ENCODE peak calls at places on chromosome 18, in ten cellular contexts. One of them, this sample, is unnamed.

GRCh38 chr18:22734812-22735627 is 198.1 kb upstream of the RBBP8 start:
- DNase-seq in activated CD8-positive, alpha-beta T cell treated with anti-CD3 and anti-CD28 coated beads, Interleukin-2, amount 10 ng/mL, durations not matched to agents 7 days and 5 days: no peak
- DNase-seq in GM23248: peak; percentile 36
- DNase-seq in cardiac muscle cell: peak; percentile 61
- DNase-seq in A172: no peak
- DNase-seq in HCEC 1CT: no peak
- DNase-seq in astrocyte of the spinal cord: no peak
- DNase-seq in caudate nucleus: no peak
- DNase-seq in fibroblast of mammary gland: peak; percentile 86
- DNase-seq in NCI-H1930: no peak
- DNase-seq in this sample: no peak

GRCh38 chr18:55735199-55735855 is 147.3 kb upstream of the TCF4 start:
- DNase-seq in caudate nucleus: no peak
- DNase-seq in NCI-H1930: no peak
- DNase-seq in activated CD8-positive, alpha-beta T cell treated with anti-CD3 and anti-CD28 coated beads, Interleukin-2, amount 10 ng/mL, durations not matched to agents 7 days and 5 days: no peak
- DNase-seq in HCEC 1CT: no peak
- DNase-seq in GM23248: no peak
- DNase-seq in fibroblast of mammary gland: no peak
- DNase-seq in astrocyte of the spinal cord: no peak
- DNase-seq in cardiac muscle cell: no peak
- DNase-seq in A172: no peak
- DNase-seq in this sample: no peak

GRCh38 chr18:54762386-54762785 is 65.9 kb upstream of the RAB27B start:
- DNase-seq in fibroblast of mammary gland: peak; percentile 21
- DNase-seq in astrocyte of the spinal cord: no peak
- DNase-seq in caudate nucleus: no peak
- DNase-seq in HCEC 1CT: no peak
- DNase-seq in A172: no peak
- DNase-seq in activated CD8-positive, alpha-beta T cell treated with anti-CD3 and anti-CD28 coated beads, Interleukin-2, amount 10 ng/mL, durations not matched to agents 7 days and 5 days: no peak
- DNase-seq in cardiac muscle cell: peak; percentile 69
- DNase-seq in NCI-H1930: no peak
- DNase-seq in GM23248: no peak
- DNase-seq in this sample: no peak

GRCh38 chr18:76264073-76264472 is 231.0 kb downstream of the ZNF516 start:
- DNase-seq in activated CD8-positive, alpha-beta T cell treated with anti-CD3 and anti-CD28 coated beads, Interleukin-2, amount 10 ng/mL, durations not matched to agents 7 days and 5 days: no peak
- DNase-seq in fibroblast of mammary gland: no peak
- DNase-seq in cardiac muscle cell: no peak
- DNase-seq in GM23248: no peak
- DNase-seq in NCI-H1930: no peak
- DNase-seq in A172: no peak
- DNase-seq in caudate nucleus: no peak
- DNase-seq in astrocyte of the spinal cord: no peak
- DNase-seq in HCEC 1CT: no peak
- DNase-seq in this sample: no peak

GRCh38 chr18:70288171-70288850 is 534 bp upstream of the SOCS6 start:
- DNase-seq in GM23248: peak; percentile 74
- DNase-seq in NCI-H1930: no peak
- DNase-seq in caudate nucleus: no peak
- DNase-seq in fibroblast of mammary gland: peak; percentile 33
- DNase-seq in activated CD8-positive, alpha-beta T cell treated with anti-CD3 and anti-CD28 coated beads, Interleukin-2, amount 10 ng/mL, durations not matched to agents 7 days and 5 days: no peak
- DNase-seq in HCEC 1CT: peak; percentile 24
- DNase-seq in astrocyte of the spinal cord: peak; percentile 44
- DNase-seq in A172: no peak
- DNase-seq in cardiac muscle cell: peak; percentile 39
- DNase-seq in this sample: peak; percentile 48

GRCh38 chr18:37661061-37661460 is 95.5 kb upstream of the CELF4 start:
- DNase-seq in astrocyte of the spinal cord: no peak
- DNase-seq in cardiac muscle cell: no peak
- DNase-seq in fibroblast of mammary gland: no peak
- DNase-seq in HCEC 1CT: no peak
- DNase-seq in caudate nucleus: no peak
- DNase-seq in A172: no peak
- DNase-seq in activated CD8-positive, alpha-beta T cell treated with anti-CD3 and anti-CD28 coated beads, Interleukin-2, amount 10 ng/mL, durations not matched to agents 7 days and 5 days: no peak
- DNase-seq in GM23248: no peak
- DNase-seq in NCI-H1930: no peak
- DNase-seq in this sample: no peak

GRCh38 chr18:6203791-6204190 is 210.9 kb downstream of the L3MBTL4 start:
- DNase-seq in caudate nucleus: no peak
- DNase-seq in HCEC 1CT: no peak
- DNase-seq in GM23248: no peak
- DNase-seq in cardiac muscle cell: no peak
- DNase-seq in astrocyte of the spinal cord: no peak
- DNase-seq in activated CD8-positive, alpha-beta T cell treated with anti-CD3 and anti-CD28 coated beads, Interleukin-2, amount 10 ng/mL, durations not matched to agents 7 days and 5 days: no peak
- DNase-seq in A172: no peak
- DNase-seq in fibroblast of mammary gland: no peak
- DNase-seq in NCI-H1930: no peak
- DNase-seq in this sample: no peak

GRCh38 chr18:3799515-3799914 is 349.5 kb downstream of the TGIF1 start:
- DNase-seq in GM23248: peak; percentile 3
- DNase-seq in caudate nucleus: no peak
- DNase-seq in activated CD8-positive, alpha-beta T cell treated with anti-CD3 and anti-CD28 coated beads, Interleukin-2, amount 10 ng/mL, durations not matched to agents 7 days and 5 days: no peak
- DNase-seq in HCEC 1CT: no peak
- DNase-seq in A172: no peak
- DNase-seq in fibroblast of mammary gland: no peak
- DNase-seq in cardiac muscle cell: peak; percentile 25
- DNase-seq in NCI-H1930: no peak
- DNase-seq in astrocyte of the spinal cord: peak; percentile 48
- DNase-seq in this sample: no peak

GRCh38 chr18:45274026-45274425 is 341.2 kb upstream of the SLC14A2 start:
- DNase-seq in activated CD8-positive, alpha-beta T cell treated with anti-CD3 and anti-CD28 coated beads, Interleukin-2, amount 10 ng/mL, durations not matched to agents 7 days and 5 days: no peak
- DNase-seq in HCEC 1CT: no peak
- DNase-seq in GM23248: no peak
- DNase-seq in cardiac muscle cell: no peak
- DNase-seq in NCI-H1930: no peak
- DNase-seq in caudate nucleus: no peak
- DNase-seq in A172: no peak
- DNase-seq in astrocyte of the spinal cord: no peak
- DNase-seq in fibroblast of mammary gland: no peak
- DNase-seq in this sample: no peak

GRCh38 chr18:45567123-45567522 is 48.2 kb upstream of the SLC14A2 start:
- DNase-seq in cardiac muscle cell: peak; percentile 56
- DNase-seq in activated CD8-positive, alpha-beta T cell treated with anti-CD3 and anti-CD28 coated beads, Interleukin-2, amount 10 ng/mL, durations not matched to agents 7 days and 5 days: no peak
- DNase-seq in astrocyte of the spinal cord: peak; percentile 55
- DNase-seq in A172: no peak
- DNase-seq in HCEC 1CT: no peak
- DNase-seq in GM23248: peak; percentile 53
- DNase-seq in caudate nucleus: no peak
- DNase-seq in fibroblast of mammary gland: peak; percentile 43
- DNase-seq in NCI-H1930: no peak
- DNase-seq in this sample: no peak

GRCh38 chr18:74994502-74995403 is 214.2 kb downstream of the PTGR3 start:
- DNase-seq in HCEC 1CT: peak; percentile 37
- DNase-seq in NCI-H1930: no peak
- DNase-seq in activated CD8-positive, alpha-beta T cell treated with anti-CD3 and anti-CD28 coated beads, Interleukin-2, amount 10 ng/mL, durations not matched to agents 7 days and 5 days: peak; percentile 33
- DNase-seq in fibroblast of mammary gland: no peak
- DNase-seq in cardiac muscle cell: peak; percentile 26
- DNase-seq in caudate nucleus: no peak
- DNase-seq in A172: peak; percentile 8
- DNase-seq in astrocyte of the spinal cord: peak; percentile 10
- DNase-seq in GM23248: peak; percentile 28
- DNase-seq in this sample: peak; percentile 48

GRCh38 chr18:31232000-31232399 is 69.3 kb upstream of the DSC1 start:
- DNase-seq in cardiac muscle cell: no peak
- DNase-seq in astrocyte of the spinal cord: no peak
- DNase-seq in NCI-H1930: no peak
- DNase-seq in caudate nucleus: no peak
- DNase-seq in fibroblast of mammary gland: no peak
- DNase-seq in activated CD8-positive, alpha-beta T cell treated with anti-CD3 and anti-CD28 coated beads, Interleukin-2, amount 10 ng/mL, durations not matched to agents 7 days and 5 days: no peak
- DNase-seq in A172: no peak
- DNase-seq in GM23248: no peak
- DNase-seq in HCEC 1CT: no peak
- DNase-seq in this sample: no peak

GRCh38 chr18:34531110-34531509 is 179.0 kb upstream of the DTNA start:
- DNase-seq in GM23248: no peak
- DNase-seq in HCEC 1CT: no peak
- DNase-seq in fibroblast of mammary gland: no peak
- DNase-seq in caudate nucleus: no peak
- DNase-seq in A172: no peak
- DNase-seq in astrocyte of the spinal cord: no peak
- DNase-seq in NCI-H1930: no peak
- DNase-seq in activated CD8-positive, alpha-beta T cell treated with anti-CD3 and anti-CD28 coated beads, Interleukin-2, amount 10 ng/mL, durations not matched to agents 7 days and 5 days: no peak
- DNase-seq in cardiac muscle cell: no peak
- DNase-seq in this sample: no peak

GRCh38 chr18:13232971-13233565 is 14.5 kb downstream of the LDLRAD4 start:
- DNase-seq in astrocyte of the spinal cord: no peak
- DNase-seq in A172: no peak
- DNase-seq in cardiac muscle cell: no peak
- DNase-seq in activated CD8-positive, alpha-beta T cell treated with anti-CD3 and anti-CD28 coated beads, Interleukin-2, amount 10 ng/mL, durations not matched to agents 7 days and 5 days: no peak
- DNase-seq in fibroblast of mammary gland: no peak
- DNase-seq in HCEC 1CT: no peak
- DNase-seq in caudate nucleus: no peak
- DNase-seq in NCI-H1930: no peak
- DNase-seq in GM23248: no peak
- DNase-seq in this sample: no peak

GRCh38 chr18:48947102-48947501 is 3.7 kb downstream of the SMAD7 start:
- DNase-seq in A172: no peak
- DNase-seq in astrocyte of the spinal cord: no peak
- DNase-seq in GM23248: peak; percentile 59
- DNase-seq in cardiac muscle cell: no peak
- DNase-seq in fibroblast of mammary gland: no peak
- DNase-seq in HCEC 1CT: no peak
- DNase-seq in caudate nucleus: no peak
- DNase-seq in activated CD8-positive, alpha-beta T cell treated with anti-CD3 and anti-CD28 coated beads, Interleukin-2, amount 10 ng/mL, durations not matched to agents 7 days and 5 days: no peak
- DNase-seq in NCI-H1930: no peak
- DNase-seq in this sample: no peak

GRCh38 chr18:7856099-7856498 is 289.0 kb downstream of the PTPRM start:
- DNase-seq in NCI-H1930: no peak
- DNase-seq in astrocyte of the spinal cord: no peak
- DNase-seq in GM23248: peak; percentile 10
- DNase-seq in fibroblast of mammary gland: no peak
- DNase-seq in activated CD8-positive, alpha-beta T cell treated with anti-CD3 and anti-CD28 coated beads, Interleukin-2, amount 10 ng/mL, durations not matched to agents 7 days and 5 days: no peak
- DNase-seq in caudate nucleus: no peak
- DNase-seq in HCEC 1CT: peak; percentile 27
- DNase-seq in cardiac muscle cell: no peak
- DNase-seq in A172: peak; percentile 19
- DNase-seq in this sample: no peak

GRCh38 chr18:72342933-72343332 is 201.2 kb downstream of the CBLN2 start:
- DNase-seq in activated CD8-positive, alpha-beta T cell treated with anti-CD3 and anti-CD28 coated beads, Interleukin-2, amount 10 ng/mL, durations not matched to agents 7 days and 5 days: no peak
- DNase-seq in GM23248: no peak
- DNase-seq in astrocyte of the spinal cord: peak; percentile 1
- DNase-seq in cardiac muscle cell: no peak
- DNase-seq in HCEC 1CT: no peak
- DNase-seq in fibroblast of mammary gland: peak; percentile 10
- DNase-seq in NCI-H1930: no peak
- DNase-seq in A172: no peak
- DNase-seq in caudate nucleus: no peak
- DNase-seq in this sample: no peak

GRCh38 chr18:28802546-28802945 is 625.6 kb upstream of the CDH2 start:
- DNase-seq in NCI-H1930: no peak
- DNase-seq in cardiac muscle cell: peak; percentile 59
- DNase-seq in fibroblast of mammary gland: peak; percentile 47
- DNase-seq in A172: peak; percentile 82
- DNase-seq in astrocyte of the spinal cord: peak; percentile 36
- DNase-seq in activated CD8-positive, alpha-beta T cell treated with anti-CD3 and anti-CD28 coated beads, Interleukin-2, amount 10 ng/mL, durations not matched to agents 7 days and 5 days: no peak
- DNase-seq in HCEC 1CT: peak; percentile 85
- DNase-seq in GM23248: peak; percentile 33
- DNase-seq in caudate nucleus: no peak
- DNase-seq in this sample: no peak

GRCh38 chr18:49561377-49562193 is at the start of gene LIPG:
- DNase-seq in NCI-H1930: peak; percentile 54
- DNase-seq in activated CD8-positive, alpha-beta T cell treated with anti-CD3 and anti-CD28 coated beads, Interleukin-2, amount 10 ng/mL, durations not matched to agents 7 days and 5 days: peak; percentile 66
- DNase-seq in astrocyte of the spinal cord: peak; percentile 69
- DNase-seq in fibroblast of mammary gland: peak; percentile 74
- DNase-seq in GM23248: peak; percentile 74
- DNase-seq in cardiac muscle cell: peak; percentile 82
- DNase-seq in HCEC 1CT: peak; percentile 48
- DNase-seq in A172: peak; percentile 45
- DNase-seq in caudate nucleus: no peak
- DNase-seq in this sample: peak; percentile 73

GRCh38 chr18:36374262-36374661 is 76.7 kb downstream of the FHOD3 start:
- DNase-seq in HCEC 1CT: peak; percentile 32
- DNase-seq in NCI-H1930: no peak
- DNase-seq in A172: no peak
- DNase-seq in astrocyte of the spinal cord: no peak
- DNase-seq in activated CD8-positive, alpha-beta T cell treated with anti-CD3 and anti-CD28 coated beads, Interleukin-2, amount 10 ng/mL, durations not matched to agents 7 days and 5 days: no peak
- DNase-seq in GM23248: no peak
- DNase-seq in caudate nucleus: no peak
- DNase-seq in cardiac muscle cell: peak; percentile 34
- DNase-seq in fibroblast of mammary gland: no peak
- DNase-seq in this sample: no peak

GRCh38 chr18:5653802-5654201 is 110.0 kb upstream of the EPB41L3 start:
- DNase-seq in caudate nucleus: no peak
- DNase-seq in GM23248: no peak
- DNase-seq in cardiac muscle cell: no peak
- DNase-seq in NCI-H1930: no peak
- DNase-seq in HCEC 1CT: no peak
- DNase-seq in astrocyte of the spinal cord: no peak
- DNase-seq in fibroblast of mammary gland: no peak
- DNase-seq in A172: no peak
- DNase-seq in activated CD8-positive, alpha-beta T cell treated with anti-CD3 and anti-CD28 coated beads, Interleukin-2, amount 10 ng/mL, durations not matched to agents 7 days and 5 days: no peak
- DNase-seq in this sample: no peak

GRCh38 chr18:57923606-57924005 is 120.4 kb upstream of the NEDD4L start:
- DNase-seq in caudate nucleus: no peak
- DNase-seq in fibroblast of mammary gland: no peak
- DNase-seq in astrocyte of the spinal cord: no peak
- DNase-seq in NCI-H1930: no peak
- DNase-seq in activated CD8-positive, alpha-beta T cell treated with anti-CD3 and anti-CD28 coated beads, Interleukin-2, amount 10 ng/mL, durations not matched to agents 7 days and 5 days: no peak
- DNase-seq in HCEC 1CT: no peak
- DNase-seq in cardiac muscle cell: no peak
- DNase-seq in GM23248: no peak
- DNase-seq in A172: no peak
- DNase-seq in this sample: no peak

GRCh38 chr18:8668381-8668780 is 37.0 kb upstream of the MTCL1 start:
- DNase-seq in fibroblast of mammary gland: no peak
- DNase-seq in cardiac muscle cell: no peak
- DNase-seq in NCI-H1930: no peak
- DNase-seq in A172: no peak
- DNase-seq in HCEC 1CT: no peak
- DNase-seq in caudate nucleus: no peak
- DNase-seq in astrocyte of the spinal cord: no peak
- DNase-seq in GM23248: no peak
- DNase-seq in activated CD8-positive, alpha-beta T cell treated with anti-CD3 and anti-CD28 coated beads, Interleukin-2, amount 10 ng/mL, durations not matched to agents 7 days and 5 days: no peak
- DNase-seq in this sample: no peak

GRCh38 chr18:30361864-30362540 is 680.5 kb downstream of the DSC3 start:
- DNase-seq in cardiac muscle cell: no peak
- DNase-seq in activated CD8-positive, alpha-beta T cell treated with anti-CD3 and anti-CD28 coated beads, Interleukin-2, amount 10 ng/mL, durations not matched to agents 7 days and 5 days: no peak
- DNase-seq in astrocyte of the spinal cord: no peak
- DNase-seq in fibroblast of mammary gland: no peak
- DNase-seq in HCEC 1CT: no peak
- DNase-seq in caudate nucleus: no peak
- DNase-seq in GM23248: no peak
- DNase-seq in NCI-H1930: no peak
- DNase-seq in A172: no peak
- DNase-seq in this sample: no peak

GRCh38 chr18:7733642-7734041 is 166.5 kb downstream of the PTPRM start:
- DNase-seq in activated CD8-positive, alpha-beta T cell treated with anti-CD3 and anti-CD28 coated beads, Interleukin-2, amount 10 ng/mL, durations not matched to agents 7 days and 5 days: no peak
- DNase-seq in GM23248: no peak
- DNase-seq in HCEC 1CT: no peak
- DNase-seq in fibroblast of mammary gland: no peak
- DNase-seq in caudate nucleus: no peak
- DNase-seq in A172: no peak
- DNase-seq in cardiac muscle cell: no peak
- DNase-seq in NCI-H1930: no peak
- DNase-seq in astrocyte of the spinal cord: no peak
- DNase-seq in this sample: no peak

GRCh38 chr18:73509460-73509859 is 638.2 kb downstream of the FBXO15 start:
- DNase-seq in NCI-H1930: no peak
- DNase-seq in activated CD8-positive, alpha-beta T cell treated with anti-CD3 and anti-CD28 coated beads, Interleukin-2, amount 10 ng/mL, durations not matched to agents 7 days and 5 days: no peak
- DNase-seq in A172: no peak
- DNase-seq in cardiac muscle cell: no peak
- DNase-seq in astrocyte of the spinal cord: peak; percentile 45
- DNase-seq in fibroblast of mammary gland: peak; percentile 47
- DNase-seq in caudate nucleus: no peak
- DNase-seq in GM23248: peak; percentile 47
- DNase-seq in HCEC 1CT: no peak
- DNase-seq in this sample: no peak

GRCh38 chr18:76209597-76209996 is 285.4 kb downstream of the ZNF516 start:
- DNase-seq in caudate nucleus: no peak
- DNase-seq in activated CD8-positive, alpha-beta T cell treated with anti-CD3 and anti-CD28 coated beads, Interleukin-2, amount 10 ng/mL, durations not matched to agents 7 days and 5 days: no peak
- DNase-seq in HCEC 1CT: peak; percentile 16
- DNase-seq in fibroblast of mammary gland: peak; percentile 86
- DNase-seq in A172: peak; percentile 37
- DNase-seq in GM23248: peak; percentile 90
- DNase-seq in astrocyte of the spinal cord: peak; percentile 66
- DNase-seq in cardiac muscle cell: peak; percentile 25
- DNase-seq in NCI-H1930: no peak
- DNase-seq in this sample: peak; percentile 58

GRCh38 chr18:11154369-11154982 is 5.1 kb upstream of the PIEZO2 start:
- DNase-seq in NCI-H1930: peak; percentile 3
- DNase-seq in fibroblast of mammary gland: peak; percentile 67
- DNase-seq in A172: peak; percentile 60
- DNase-seq in cardiac muscle cell: peak; percentile 80
- DNase-seq in GM23248: peak; percentile 78
- DNase-seq in activated CD8-positive, alpha-beta T cell treated with anti-CD3 and anti-CD28 coated beads, Interleukin-2, amount 10 ng/mL, durations not matched to agents 7 days and 5 days: no peak
- DNase-seq in astrocyte of the spinal cord: peak; percentile 68
- DNase-seq in HCEC 1CT: peak; percentile 55
- DNase-seq in caudate nucleus: no peak
- DNase-seq in this sample: peak; percentile 71